ENCODE peak calls at places on chromosomes 12 and 14, in seven cellular contexts. T is PC-3; L is CD4-positive, CD25-positive, alpha-beta regulatory T cell; I is MM.1S; D is neuronal stem cell; K is left ventricle myocardium inferior; A is ovary. X is an unnamed sample.

GRCh38 chr12:52587563-52587962 is 13.7 kb downstream of the KRT72 start:
- DNase-seq in A (no peak), L (no peak), K (no peak), T (no peak), D (no peak), I (no peak), X (no peak)

GRCh38 chr12:97680751-97681150 is 218.1 kb downstream of the RMST start:
- DNase-seq in A (no peak), L (no peak), D (no peak), I (no peak), T (no peak), K (no peak), X (no peak)

GRCh38 chr12:50055831-50056628 is 1.4 kb upstream of the ASIC1 start:
- DNase-seq in T (peak; percentile 58), D (no peak), K (no peak), I (peak; percentile 57), A (peak; percentile 54), L (peak; percentile 30), X (no peak)

GRCh38 chr12:70559390-70559789 is 77.8 kb downstream of the PTPRB start:
- DNase-seq in L (no peak), I (no peak), K (no peak), T (no peak), D (no peak), A (no peak), X (no peak)

GRCh38 chr12:31007636-31008175 is 66.0 kb upstream of the DDX11 start:
- DNase-seq in A (no peak), K (no peak), L (no peak), I (no peak), T (no peak), D (no peak), X (no peak)

GRCh38 chr12:69239922-69240624 is 704 bp downstream of the CPSF6 start:
- DNase-seq in I (peak; percentile 40), T (peak; percentile 29), L (peak; percentile 38), A (peak; percentile 68), D (peak; percentile 39), K (peak; percentile 43), X (no peak)

GRCh38 chr12:115135800-115136211 is 451.8 kb upstream of the TBX3 start:
- DNase-seq in L (no peak), A (no peak), K (peak; percentile 79), D (no peak), I (no peak), T (no peak), X (no peak)

GRCh38 chr12:16300706-16301105 is 23.2 kb upstream of the SLC15A5 start:
- DNase-seq in D (no peak), K (peak; percentile 39), I (no peak), T (no peak), A (no peak), L (no peak), X (no peak)

GRCh38 chr12:3896851-3897351 is 23.7 kb upstream of the PARP11 start:
- DNase-seq in L (no peak), T (no peak), D (no peak), K (no peak), I (no peak), A (no peak), X (no peak)

GRCh38 chr12:83573676-83574075 is 887.0 kb downstream of the TMTC2 start:
- DNase-seq in D (no peak), A (no peak), T (peak; percentile 88), I (no peak), L (no peak), K (no peak), X (peak; percentile 73)

GRCh38 chr14:64218344-64219240 is 75.6 kb downstream of the ESR2 start:
- DNase-seq in K (peak; percentile 45), T (no peak), L (no peak), D (no peak), A (peak; percentile 42), I (no peak), X (no peak)

GRCh38 chr14:96001866-96002510 is 37.2 kb upstream of the C14orf132 start:
- DNase-seq in L (no peak), D (no peak), A (no peak), I (no peak), T (no peak), K (no peak), X (no peak)

GRCh38 chr12:12081836-12082497 is 11.2 kb downstream of the BCL2L14 start:
- DNase-seq in I (peak; percentile 31), A (no peak), T (peak; percentile 52), L (no peak), D (peak; percentile 20), K (no peak), X (no peak)

GRCh38 chr12:113086249-113087164 is 30.0 kb downstream of the DTX1 start:
- DNase-seq in I (no peak), D (no peak), K (no peak), L (no peak), T (no peak), A (no peak), X (no peak)

GRCh38 chr14:39107624-39108023 is 4.6 kb upstream of the SEC23A start:
- DNase-seq in T (peak; percentile 67), L (no peak), A (no peak), K (no peak), I (peak; percentile 20), D (no peak), X (no peak)

GRCh38 chr12:122421263-122421814 is 1.1 kb downstream of the CLIP1 start:
- DNase-seq in A (no peak), T (peak; percentile 62), K (peak; percentile 31), I (peak; percentile 14), D (no peak), L (no peak), X (no peak)

GRCh38 chr14:65255029-65255545 is 152.8 kb upstream of the MAX start:
- DNase-seq in L (no peak), D (no peak), K (no peak), A (no peak), T (peak; percentile 96), I (no peak), X (peak; percentile 77)

GRCh38 chr12:124828264-124829007 is 35.2 kb downstream of the SCARB1 start:
- DNase-seq in A (no peak), I (no peak), D (no peak), K (no peak), T (peak; percentile 72), L (no peak), X (peak; percentile 49)

GRCh38 chr12:76936562-76937185 is 57.9 kb upstream of the CSRP2 start:
- DNase-seq in I (no peak), K (no peak), L (no peak), D (no peak), T (no peak), A (no peak), X (no peak)

GRCh38 chr14:93042968-93043940 is 72.5 kb downstream of the ITPK1 start:
- DNase-seq in I (no peak), T (peak; percentile 98), L (no peak), A (no peak), D (no peak), K (peak; percentile 76), X (peak; percentile 58)

GRCh38 chr14:48747683-48748082 is 838.5 kb downstream of the RPS29 start:
- DNase-seq in D (no peak), A (no peak), L (no peak), I (no peak), T (no peak), K (no peak), X (no peak)

DNA sequence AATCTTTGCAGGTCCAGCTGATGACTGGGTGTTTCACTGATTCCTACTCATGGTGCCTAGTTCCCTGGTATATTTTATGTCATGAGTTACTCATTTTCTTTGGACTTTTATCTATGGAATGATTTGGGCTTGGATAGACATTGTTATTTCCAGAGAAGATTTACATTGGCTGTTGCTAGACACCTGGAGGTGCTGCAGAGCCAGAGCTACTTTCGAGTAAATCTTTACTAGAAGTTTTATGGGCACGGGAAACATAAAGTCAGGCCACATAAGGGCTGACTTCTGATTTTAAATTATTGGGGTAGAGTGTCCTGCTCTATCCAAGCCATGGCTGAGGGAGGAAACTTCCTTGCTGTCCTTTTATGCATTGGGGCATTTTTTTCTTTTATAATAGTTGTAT is 175.9 kb upstream of the ABCD2 start:
- DNase-seq in K (no peak), D (no peak), I (no peak), L (no peak), A (no peak), T (no peak), X (no peak)
- H3K27ac ChIP-seq in K (no peak overlapping the region), D (no peak overlapping the region), I (no peak overlapping the region), L (no peak overlapping the region), A (no peak overlapping the region), T (no peak overlapping the region), X (no peak overlapping the region)

GRCh38 chr14:100146548-100147091 is 12.8 kb downstream of the DEGS2 start:
- DNase-seq in T (no peak), L (no peak), I (no peak), A (no peak), D (no peak), K (no peak), X (no peak)
- H3K27ac ChIP-seq in T (no peak overlapping the region), L (no peak overlapping the region), I (no peak overlapping the region), A (no peak overlapping the region), D (no peak overlapping the region), K (no peak overlapping the region), X (no peak overlapping the region)

DNA sequence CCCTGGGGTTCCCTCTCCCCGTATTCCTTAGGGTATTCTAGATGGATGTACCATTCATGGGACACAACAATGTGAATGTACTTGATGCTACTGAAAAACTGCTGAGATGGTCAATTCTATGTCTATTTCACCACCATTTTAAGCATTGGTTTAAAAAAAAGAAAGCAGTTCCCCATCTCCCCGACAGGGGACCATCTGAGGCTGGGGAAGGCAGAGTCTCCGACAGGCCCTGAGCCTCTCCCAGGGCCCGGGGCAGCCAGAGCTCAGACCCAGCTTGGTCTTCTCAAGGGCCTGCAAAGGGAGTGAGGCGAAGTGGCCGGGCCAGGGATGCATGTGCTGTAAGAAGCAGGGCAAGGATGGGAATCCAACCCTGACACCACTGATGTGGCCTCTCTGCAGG is 234.2 kb downstream of the BCL11B start:
- DNase-seq in T (no peak), L (no peak), A (no peak), I (no peak), D (no peak), K (no peak), X (no peak)
- H3K27ac ChIP-seq in T (no peak overlapping the region), L (no peak overlapping the region), A (no peak overlapping the region), I (no peak overlapping the region), D (no peak overlapping the region), K (no peak overlapping the region), X (no peak overlapping the region)

GRCh38 chr14:69896080-69896479 is 16.9 kb downstream of the SMOC1 start:
- DNase-seq in D (no peak), K (no peak), T (no peak), A (no peak), I (peak; percentile 46), L (no peak), X (no peak)

GRCh38 chr14:69887740-69888657 is 8.8 kb downstream of the SMOC1 start:
- DNase-seq in L (no peak), I (no peak), A (no peak), D (no peak), K (no peak), T (no peak), X (no peak)

GRCh38 chr14:69886843-69887242 is 7.6 kb downstream of the SMOC1 start:
- DNase-seq in I (no peak), L (no peak), K (no peak), T (peak; percentile 6), D (no peak), A (no peak), X (no peak)

GRCh38 chr14:69895109-69895508 is 15.9 kb downstream of the SMOC1 start:
- DNase-seq in L (no peak), T (no peak), D (no peak), K (no peak), I (peak; percentile 54), A (no peak), X (no peak)

DNA sequence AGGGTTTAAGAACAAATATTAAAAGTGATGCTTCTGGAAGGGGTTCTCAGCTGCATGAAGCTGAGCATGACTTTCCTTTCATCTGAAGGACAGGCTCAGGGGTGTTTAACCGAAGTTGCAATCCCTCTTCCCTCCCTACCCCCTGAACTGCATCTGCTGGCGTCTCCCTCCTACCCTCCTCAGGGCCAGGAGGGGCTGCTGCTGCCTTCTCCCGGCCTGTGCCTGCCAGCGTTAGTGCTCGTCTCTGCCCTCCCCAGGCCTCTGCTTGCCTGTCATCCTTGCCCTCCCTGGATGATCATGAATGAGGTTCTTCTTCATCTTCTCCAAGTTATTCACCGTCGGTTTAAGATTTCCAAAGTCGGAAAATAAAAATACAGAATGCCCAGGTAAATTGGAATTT is 12.2 kb downstream of the SMOC1 start:
- DNase-seq in L (no peak), D (no peak), T (no peak), A (no peak), K (no peak), I (no peak), X (no peak)
- H3K27ac ChIP-seq in L (no peak overlapping the region), D (no peak overlapping the region), T (no peak overlapping the region), A (no peak overlapping the region), K (no peak overlapping the region), I (no peak overlapping the region), X (no peak overlapping the region)

X was measured in epithelial cell of prostate.